ENCODE peak calls at places on chromosome 21, in five cellular contexts. M is ovary; E is body of pancreas; U is endodermal cell; B is CD4-positive, CD25-positive, alpha-beta regulatory T cell. L is an unnamed sample. For H3K4me1 and H3K27me3, the result is how much of the 10 kb centered on the place peaks cover.

GRCh38 chr21:28614816-28615215 is 377.9 kb downstream of the LTN1 start:
- DNase-seq in B (no peak), U (no peak), E (no peak), M (no peak), L (no peak)

GRCh38 chr21:45253180-45253579 is 34.5 kb downstream of the POFUT2 start:
- DNase-seq in E (no peak), B (no peak), U (peak), M (no peak), L (peak)

GRCh38 chr21:35217504-35218060 is 168.5 kb upstream of the RUNX1 start:
- DNase-seq in B (no peak), E (no peak), U (peak), M (no peak), L (no peak)

GRCh38 chr21:45535341-45536081 is 6.7 kb downstream of the SLC19A1 start:
- DNase-seq in U (peak), E (no peak), B (no peak), M (peak), L (peak)

GRCh38 chr21:45448283-45448809 is 43.4 kb downstream of the COL18A1 start:
- DNase-seq in E (no peak), U (no peak), M (peak), B (no peak), L (no peak)

GRCh38 chr21:28336299-28336698 is 656.4 kb downstream of the LTN1 start:
- DNase-seq in U (peak), B (peak), M (no peak), E (peak), L (peak)

GRCh38 chr21:16583567-16583966 is 853.8 kb downstream of the USP25 start:
- DNase-seq in M (no peak), B (no peak), E (no peak), U (no peak), L (no peak)

GRCh38 chr21:45632165-45632896 is 11.2 kb upstream of the PCBP3 start:
- DNase-seq in B (no peak), E (no peak), U (no peak), M (no peak), L (no peak)

GRCh38 chr21:45498646-45499000 is 43.6 kb downstream of the SLC19A1 start:
- DNase-seq in U (no peak), M (peak), E (no peak), B (no peak), L (peak)

GRCh38 chr21:35438643-35439404 is 389.7 kb upstream of the RUNX1 start:
- DNase-seq in E (no peak), U (peak), M (no peak), B (peak), L (no peak)

GRCh38 chr21:16708431-16708830 is 804.4 kb upstream of the CXADR start:
- DNase-seq in M (no peak), U (no peak), B (no peak), E (no peak), L (no peak)

GRCh38 chr21:17003763-17004373 is 509.0 kb upstream of the CXADR start:
- DNase-seq in U (no peak), M (no peak), B (no peak), E (no peak), L (no peak)

GRCh38 chr21:17613242-17613676 is 558 bp upstream of the BTG3 start:
- DNase-seq in B (no peak), U (no peak), E (no peak), M (peak), L (no peak)

GRCh38 chr21:45080639-45081414 is 6.4 kb downstream of the ADARB1 start:
- DNase-seq in M (no peak), B (peak), U (peak), E (no peak), L (peak)

GRCh38 chr21:29481641-29482040 is 182.9 kb downstream of the BACH1 start:
- DNase-seq in E (no peak), U (no peak), M (no peak), B (no peak), L (no peak)

GRCh38 chr21:37072239-37072987 is 458 bp downstream of the PIGP start:
- DNase-seq in B (peak), U (no peak), E (no peak), M (peak), L (no peak)

DNA sequence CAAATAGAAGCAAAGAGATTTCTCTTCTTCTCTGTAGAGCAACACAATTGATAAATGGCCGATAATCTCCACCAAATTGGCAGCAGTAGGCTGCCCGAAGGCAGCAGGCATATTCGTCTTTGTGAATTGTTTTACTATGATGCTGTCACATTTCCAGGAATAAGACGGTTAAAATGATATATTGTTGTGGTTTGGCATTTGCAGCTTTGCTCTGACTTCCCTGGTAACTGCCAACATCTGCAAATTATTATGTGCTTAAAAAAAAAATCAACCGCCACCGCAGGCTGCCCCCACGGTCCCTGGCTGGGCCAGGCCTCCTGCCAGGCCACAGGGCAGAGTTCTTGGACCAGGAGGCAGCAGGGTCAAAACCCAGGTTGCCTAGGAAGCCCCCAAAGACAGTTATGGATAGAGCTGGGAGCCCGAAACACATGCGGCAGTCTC is 179.3 kb downstream of the ETS2 start:
- DNase-seq in U (no peak), M (peak), E (no peak), B (peak), L (peak)
- H3K4me1 ChIP-seq in U (under half), M (under half), E (under half), B (under half), L (under half)

GRCh38 chr21:42218836-42219605 is at the start of gene ABCG1:
- DNase-seq in U (peak), M (no peak), E (no peak), B (peak), L (peak)
- H3K27me3 ChIP-seq in U (half or more), M (under half), E (under half), B (under half), L (under half)

DNA sequence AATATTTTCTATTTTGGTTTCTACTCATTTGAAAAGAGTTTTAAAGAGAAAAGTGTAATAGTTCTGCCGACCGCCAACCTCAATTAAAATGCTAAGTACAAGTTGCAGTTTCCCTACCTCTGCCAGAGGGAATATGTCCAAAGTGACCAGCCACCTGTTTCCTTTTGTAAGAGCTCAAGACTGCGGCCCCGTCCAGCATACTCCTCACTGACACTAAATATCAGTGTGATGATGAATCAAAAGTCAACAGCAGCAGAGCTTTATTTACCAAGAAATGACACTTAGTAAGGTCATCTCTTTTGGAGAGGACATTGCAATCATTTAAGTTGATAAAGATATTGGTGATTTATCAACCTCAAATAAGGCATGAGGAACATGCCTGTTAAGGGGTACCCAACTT is 57.4 kb upstream of the NRIP1 start:
- DNase-seq in E (peak), U (no peak), B (no peak), M (no peak), L (no peak)
- H3K4me3 ChIP-seq in E (no peak), U (peak), B (no peak), M (no peak), L (no peak)

DNA sequence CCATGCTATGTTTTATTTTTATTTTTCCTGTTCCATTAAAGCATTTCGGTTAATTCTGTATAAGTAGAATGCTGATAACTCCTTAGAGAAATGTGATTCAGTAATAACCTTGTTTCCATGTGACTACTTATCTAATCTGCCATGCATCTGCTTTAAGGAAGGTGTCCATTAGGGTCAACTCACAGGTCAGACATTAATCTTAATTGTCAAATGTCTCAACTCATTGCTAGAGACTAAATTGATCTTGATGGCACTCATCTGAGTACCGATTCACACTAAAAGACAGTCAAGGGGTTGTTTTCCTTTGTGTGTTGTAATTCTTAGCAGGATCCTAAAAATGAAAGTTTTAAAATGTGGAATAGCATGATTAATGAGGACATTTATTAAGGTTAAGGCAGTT is 41.8 kb downstream of the ITSN1 start:
- DNase-seq in M (no peak), U (no peak), B (no peak), E (no peak), L (no peak)
- H3K4me1 ChIP-seq in M (under half), U (under half), B (under half), E (under half), L (under half)

DNA sequence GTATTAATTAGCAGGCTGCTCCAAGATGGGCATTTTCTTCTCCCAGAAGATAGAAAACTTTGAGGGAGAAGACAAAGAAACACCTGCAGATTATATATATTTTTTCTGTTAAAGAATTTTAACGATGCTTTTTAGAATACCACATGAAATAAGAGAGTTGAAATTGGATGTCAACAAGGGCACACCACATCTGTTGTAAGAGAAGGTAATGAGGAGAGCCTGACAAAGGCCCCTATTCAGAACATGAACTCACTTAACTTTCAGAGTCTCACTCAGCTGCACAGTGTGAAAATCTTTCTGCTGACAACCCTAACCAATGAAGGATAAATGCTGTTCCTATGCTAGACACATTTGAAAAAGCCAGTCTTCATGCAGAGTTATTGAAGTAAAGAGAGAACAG is 7.3 kb downstream of the KRTAP22-2 start:
- DNase-seq in U (no peak), E (no peak), B (no peak), M (no peak), L (no peak)
- H3K27me3 ChIP-seq in U (under half), E (under half), B (under half), M (under half), L (under half)

GRCh38 chr21:41375875-41376274 is 14.0 kb downstream of the MX2 start:
- DNase-seq in U (peak), M (no peak), E (no peak), B (no peak), L (no peak)

GRCh38 chr21:41378849-41379248 is 17.0 kb downstream of the MX2 start:
- DNase-seq in U (peak), B (no peak), E (no peak), M (no peak), L (no peak)

GRCh38 chr21:41379901-41380300 is 18.1 kb downstream of the MX2 start:
- DNase-seq in M (no peak), E (no peak), B (no peak), U (no peak), L (no peak)

GRCh38 chr21:41374867-41375533 is 13.2 kb downstream of the MX2 start:
- DNase-seq in U (peak), E (no peak), B (no peak), M (no peak), L (no peak)

GRCh38 chr21:41377715-41378114 is 15.9 kb downstream of the MX2 start:
- DNase-seq in B (no peak), E (no peak), M (no peak), U (peak), L (no peak)
- H3K4me3 ChIP-seq in B (no peak), E (no peak), M (no peak), U (no peak), L (no peak)

GRCh38 chr21:25567472-25567871 is 39.8 kb downstream of the MRPL39 start:
- DNase-seq in E (no peak), M (no peak), U (no peak), B (no peak), L (no peak)
- H3K4me1 ChIP-seq in E (under half), M (under half), U (under half), B (half or more), L (under half)

GRCh38 chr21:43832158-43832550 is 32.9 kb upstream of the AGPAT3 start:
- DNase-seq in B (no peak), M (no peak), E (no peak), U (no peak), L (no peak)

GRCh38 chr21:43832648-43833047 is 32.4 kb upstream of the AGPAT3 start:
- DNase-seq in E (no peak), B (no peak), M (no peak), U (no peak), L (no peak)

GRCh38 chr21:43835861-43836260 is 29.2 kb upstream of the AGPAT3 start:
- DNase-seq in B (no peak), M (no peak), U (no peak), E (no peak), L (no peak)

GRCh38 chr21:43835061-43835460 is 30.0 kb upstream of the AGPAT3 start:
- DNase-seq in B (no peak), U (no peak), M (no peak), E (no peak), L (no peak)

DNA sequence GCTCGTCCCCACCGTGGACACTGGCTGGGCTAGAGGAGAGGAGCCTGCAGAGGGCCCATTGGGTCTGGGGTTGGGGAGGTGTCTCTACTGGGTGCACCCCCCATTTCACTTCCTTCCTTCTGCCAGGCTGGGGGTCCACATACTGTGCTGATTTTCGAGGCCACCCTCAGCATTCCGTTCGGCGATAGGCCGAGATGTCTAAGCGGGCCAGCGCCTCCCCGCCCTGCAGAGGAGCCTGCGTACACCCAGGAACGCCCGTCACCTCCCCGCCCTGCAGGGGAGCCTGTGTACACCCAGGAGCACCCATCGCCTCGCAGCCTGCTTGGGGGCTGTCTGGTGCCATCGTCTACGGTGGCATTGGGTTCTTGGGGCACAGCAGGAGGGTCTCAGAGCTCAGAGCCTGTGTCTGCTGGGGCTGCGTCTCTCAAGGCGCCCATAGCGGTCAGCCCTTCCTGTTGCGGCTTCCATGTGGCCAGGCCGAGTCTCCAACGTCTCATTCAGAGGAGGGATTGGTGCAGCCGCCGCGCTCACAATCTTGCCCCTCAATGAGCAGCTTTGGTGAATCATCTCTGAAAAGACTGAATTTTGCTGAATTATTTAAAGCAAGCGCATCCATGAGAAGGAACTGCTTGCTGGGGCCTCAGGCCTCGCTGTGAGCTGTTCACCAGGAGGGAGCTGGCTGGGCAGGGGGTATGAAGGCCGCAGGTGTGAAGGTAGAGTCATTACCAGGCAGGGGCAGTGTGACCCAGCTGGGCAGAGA is 30.7 kb upstream of the AGPAT3 start:
- DNase-seq in M (no peak), E (no peak), U (no peak), B (no peak), L (no peak)
- H3K27me3 ChIP-seq in M (under half), E (under half), U (under half), B (under half), L (under half)

DNA sequence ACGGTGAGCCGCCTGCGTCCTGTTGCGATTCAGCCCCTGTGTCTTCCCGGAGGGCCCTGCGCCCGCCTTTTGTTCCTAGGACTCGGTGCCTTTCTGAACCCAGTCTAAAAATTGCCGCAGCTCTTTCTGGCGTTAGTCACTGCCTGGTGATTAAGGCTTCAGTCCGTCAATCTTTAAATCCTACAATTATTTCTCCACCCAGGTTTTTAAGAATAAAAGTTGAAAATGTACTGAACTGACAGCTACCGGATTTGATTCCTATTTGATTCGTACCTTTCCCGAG is 16.2 kb upstream of the PDXK start:
- DNase-seq in U (no peak), M (no peak), B (no peak), E (no peak), L (no peak)
- H3K4me3 ChIP-seq in U (no peak), M (no peak), B (no peak), E (no peak), L (no peak)

L was measured in BE2C.